ENCODE peak calls at places on chromosomes 11 and 22, in four cellular contexts. One of them, this sample, is unnamed.

GRCh38 chr22:48569476-48570233 is 1258.0 kb downstream of the BRD1 start:
- DNase-seq in GM12878: no peak
- DNase-seq in HepG2: no peak
- DNase-seq in H1: no peak
- DNase-seq in this sample: no peak

GRCh38 chr11:79087238-79087956 is 353.4 kb downstream of the TENM4 start:
- DNase-seq in GM12878: no peak
- DNase-seq in HepG2: peak
- DNase-seq in H1: peak
- DNase-seq in this sample: no peak

GRCh38 chr11:110479445-110480101 is 49.8 kb downstream of the FDX1 start:
- DNase-seq in GM12878: no peak
- DNase-seq in HepG2: no peak
- DNase-seq in H1: no peak
- DNase-seq in this sample: peak

GRCh38 chr22:38313384-38313955 is 3.8 kb downstream of the CSNK1E start:
- DNase-seq in GM12878: peak
- DNase-seq in HepG2: no peak
- DNase-seq in H1: no peak
- DNase-seq in this sample: no peak

GRCh38 chr11:46120361-46120710 is 918 bp downstream of the PHF21A start:
- DNase-seq in GM12878: no peak
- DNase-seq in HepG2: no peak
- DNase-seq in H1: no peak
- DNase-seq in this sample: peak

GRCh38 chr11:4467811-4468606 is 14.4 kb upstream of the OR52K1 start:
- DNase-seq in GM12878: no peak
- DNase-seq in HepG2: no peak
- DNase-seq in H1: no peak
- DNase-seq in this sample: no peak

GRCh38 chr22:44085743-44086741 is 61.9 kb downstream of the PARVB start:
- DNase-seq in GM12878: peak
- DNase-seq in HepG2: peak
- DNase-seq in H1: peak
- DNase-seq in this sample: peak

GRCh38 chr11:63670738-63671321 is 346 bp downstream of the ATL3 start:
- DNase-seq in GM12878: no peak
- DNase-seq in HepG2: no peak
- DNase-seq in H1: no peak
- DNase-seq in this sample: peak

GRCh38 chr22:32018056-32018455 is 25.0 kb upstream of the SLC5A1 start:
- DNase-seq in GM12878: no peak
- DNase-seq in HepG2: no peak
- DNase-seq in H1: no peak
- DNase-seq in this sample: no peak

GRCh38 chr11:12052676-12053605 is 44.5 kb upstream of the DKK3 start:
- DNase-seq in GM12878: no peak
- DNase-seq in HepG2: no peak
- DNase-seq in H1: no peak
- DNase-seq in this sample: no peak

GRCh38 chr11:27018902-27019544 is 21.6 kb upstream of the BBOX1 start:
- DNase-seq in GM12878: no peak
- DNase-seq in HepG2: no peak
- DNase-seq in H1: no peak
- DNase-seq in this sample: no peak

GRCh38 chr22:37088108-37088605 is 21.4 kb downstream of the TMPRSS6 start:
- DNase-seq in GM12878: no peak
- DNase-seq in HepG2: no peak
- DNase-seq in H1: no peak
- DNase-seq in this sample: peak

GRCh38 chr22:10961043-10961860 is 4566.7 kb upstream of the OR11H1 start:
- DNase-seq in GM12878: no peak
- DNase-seq in HepG2: no peak
- DNase-seq in H1: no peak
- DNase-seq in this sample: peak

GRCh38 chr11:134331565-134332188 is at the start of gene GLB1L2:
- DNase-seq in GM12878: no peak
- DNase-seq in HepG2: peak
- DNase-seq in H1: no peak
- DNase-seq in this sample: peak

GRCh38 chr22:46563381-46564083 is 26.1 kb upstream of the CELSR1 start:
- DNase-seq in GM12878: no peak
- DNase-seq in HepG2: peak
- DNase-seq in H1: no peak
- DNase-seq in this sample: peak

GRCh38 chr11:44133335-44133946 is 38.0 kb downstream of the EXT2 start:
- DNase-seq in GM12878: no peak
- DNase-seq in HepG2: peak
- DNase-seq in H1: no peak
- DNase-seq in this sample: peak

GRCh38 chr11:15651033-15651432 is 536.3 kb downstream of the INSC start:
- DNase-seq in GM12878: no peak
- DNase-seq in HepG2: no peak
- DNase-seq in H1: no peak
- DNase-seq in this sample: no peak

GRCh38 chr11:14529933-14530332 is 9.7 kb upstream of the PSMA1 start:
- DNase-seq in GM12878: no peak
- DNase-seq in HepG2: peak
- DNase-seq in H1: no peak
- DNase-seq in this sample: no peak
- TF ChIP-seq HDAC6 in GM12878: no peak
- TF ChIP-seq HDAC6 in HepG2: no peak
- TF ChIP-seq HDAC6 in H1: no peak
- TF ChIP-seq HDAC6 in this sample: no peak

DNA sequence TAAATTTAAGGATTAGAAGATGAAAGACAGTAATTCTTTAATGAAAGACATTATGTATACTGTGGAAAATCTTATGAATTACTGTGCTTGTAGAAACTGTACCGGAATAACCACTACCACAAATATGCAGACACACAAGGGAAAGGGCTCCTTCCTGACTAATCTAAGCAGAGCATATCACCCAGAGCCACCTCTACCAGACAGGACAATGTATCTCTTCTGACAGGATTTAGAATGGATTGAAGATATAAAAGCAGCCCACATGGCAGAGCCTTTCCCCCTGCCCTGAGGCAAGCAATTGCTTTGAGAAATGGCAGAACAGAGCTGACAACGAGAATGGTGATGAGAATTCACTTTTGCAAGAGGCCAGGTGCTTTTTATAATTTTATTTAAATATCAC is 144.1 kb downstream of the NOX4 start:
- DNase-seq in GM12878: no peak
- DNase-seq in HepG2: no peak
- DNase-seq in H1: no peak
- DNase-seq in this sample: no peak
- TF ChIP-seq HDAC6 in GM12878: no peak
- TF ChIP-seq HDAC6 in HepG2: no peak
- TF ChIP-seq HDAC6 in H1: no peak
- TF ChIP-seq HDAC6 in this sample: no peak

GRCh38 chr22:22691716-22692701 is 47.6 kb downstream of the GGTLC2 start:
- DNase-seq in GM12878: no peak
- DNase-seq in HepG2: no peak
- DNase-seq in H1: no peak
- DNase-seq in this sample: no peak
- TF ChIP-seq HDAC6 in GM12878: no peak
- TF ChIP-seq HDAC6 in HepG2: no peak
- TF ChIP-seq HDAC6 in H1: no peak
- TF ChIP-seq HDAC6 in this sample: no peak

DNA sequence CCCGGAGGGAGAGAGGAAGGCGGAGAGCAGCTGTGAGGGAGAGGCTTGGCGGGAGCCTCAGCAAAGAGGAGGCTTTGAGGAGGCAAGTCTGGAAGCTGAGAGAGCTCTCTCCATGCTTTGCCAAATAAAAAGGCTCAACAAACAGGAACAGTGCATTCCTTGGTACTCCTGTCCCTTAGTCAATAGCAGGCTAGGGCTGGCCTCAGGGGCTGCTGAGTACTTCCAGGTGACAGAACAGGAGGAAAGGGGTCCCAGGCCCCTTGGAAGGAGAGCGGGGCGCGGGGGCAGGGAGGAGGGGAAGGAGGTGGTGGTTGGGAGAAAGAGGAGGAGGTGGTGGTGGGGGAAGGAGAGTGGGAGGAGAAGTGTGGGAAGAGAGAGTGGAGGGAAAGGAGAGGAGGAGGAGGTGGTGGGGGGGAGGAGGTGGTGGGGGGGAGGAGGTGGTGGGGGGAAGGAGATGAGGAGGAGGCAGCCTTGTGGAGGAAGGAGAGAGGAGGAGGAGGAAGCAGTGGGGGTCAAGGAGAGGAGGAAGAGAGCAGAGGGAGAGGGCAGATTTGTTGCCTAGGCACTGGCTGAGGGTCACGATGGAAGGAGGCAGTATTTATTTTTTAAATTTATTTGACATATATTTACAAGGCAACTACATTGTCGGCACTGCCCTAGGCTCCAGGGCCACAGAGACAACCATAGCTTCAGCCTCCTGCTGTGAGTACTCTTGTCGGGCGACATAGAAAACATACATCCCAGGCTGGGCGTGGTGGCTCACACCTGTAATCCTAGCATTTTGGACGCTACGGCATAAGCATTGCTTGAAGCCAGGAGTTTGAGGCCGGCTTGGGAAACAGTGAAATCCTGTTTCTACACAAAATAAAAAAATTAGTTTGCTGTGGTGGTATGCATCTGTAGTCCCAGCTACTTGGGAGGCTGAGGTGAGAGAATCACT is 74.2 kb upstream of the ZBED5 start:
- DNase-seq in GM12878: no peak
- DNase-seq in HepG2: no peak
- DNase-seq in H1: no peak
- DNase-seq in this sample: no peak
- TF ChIP-seq HDAC6 in GM12878: no peak
- TF ChIP-seq HDAC6 in HepG2: no peak
- TF ChIP-seq HDAC6 in H1: no peak
- TF ChIP-seq HDAC6 in this sample: no peak

GRCh38 chr11:85170184-85170583 is 457.0 kb downstream of the DLG2 start:
- DNase-seq in GM12878: no peak
- DNase-seq in HepG2: no peak
- DNase-seq in H1: peak
- DNase-seq in this sample: no peak
- TF ChIP-seq HDAC6 in GM12878: no peak
- TF ChIP-seq HDAC6 in HepG2: no peak
- TF ChIP-seq HDAC6 in H1: no peak
- TF ChIP-seq HDAC6 in this sample: no peak

DNA sequence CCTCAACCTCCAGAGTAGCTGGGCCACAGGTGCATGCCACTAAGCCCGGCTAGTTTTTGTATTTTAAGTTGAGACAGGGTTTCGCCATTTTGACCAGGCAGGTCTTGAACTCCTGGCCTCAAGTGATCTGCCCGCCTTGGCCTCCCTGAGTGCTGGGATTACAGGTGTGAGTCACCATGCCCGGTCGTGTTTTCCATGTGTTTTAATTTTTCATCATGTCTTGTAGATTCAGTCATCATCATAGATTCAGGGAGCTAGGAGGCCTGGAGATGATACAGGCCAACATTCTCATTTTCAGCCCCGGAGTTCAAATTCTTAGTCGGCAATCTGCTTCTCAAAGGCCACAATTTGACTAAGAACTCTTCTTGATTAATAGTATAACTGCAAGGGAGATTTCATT is 73.5 kb upstream of the GRAMD1B start:
- DNase-seq in GM12878: no peak
- DNase-seq in HepG2: no peak
- DNase-seq in H1: no peak
- DNase-seq in this sample: no peak
- TF ChIP-seq HDAC6 in GM12878: no peak
- TF ChIP-seq HDAC6 in HepG2: no peak
- TF ChIP-seq HDAC6 in H1: no peak
- TF ChIP-seq HDAC6 in this sample: no peak

DNA sequence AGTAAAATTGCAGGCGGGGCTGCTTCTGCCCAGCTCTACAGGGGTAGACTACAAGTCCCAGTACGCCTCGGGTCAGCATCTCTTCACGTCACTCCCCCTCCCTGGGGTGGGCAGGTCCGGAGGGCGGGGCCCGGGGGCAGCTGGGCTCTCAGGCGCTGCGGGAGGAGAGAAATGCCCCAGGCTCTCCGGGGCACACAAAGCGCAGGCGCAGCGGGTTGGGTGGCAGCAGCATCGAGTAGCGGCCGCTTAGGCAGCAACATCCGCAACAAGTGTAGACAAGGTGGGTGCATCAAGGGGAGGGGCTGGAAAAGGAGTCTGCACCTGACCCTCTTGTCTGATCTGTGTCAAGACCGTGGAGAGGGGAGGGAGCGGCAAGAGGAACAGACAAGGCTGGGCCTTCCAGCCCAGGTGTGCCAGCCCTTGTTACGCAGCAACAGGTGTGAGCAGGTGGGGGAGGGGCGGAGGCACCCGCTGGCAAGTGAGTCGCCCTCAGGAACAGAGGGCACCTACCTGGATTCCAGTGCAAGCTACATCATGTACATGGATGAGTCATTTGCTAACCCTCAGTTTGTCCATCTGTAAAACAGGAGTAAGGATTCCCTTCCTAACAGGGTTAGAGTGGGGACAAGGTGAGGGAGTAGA is 1.2 kb downstream of the PLEKHB1 start:
- DNase-seq in GM12878: peak
- DNase-seq in HepG2: peak
- DNase-seq in H1: peak
- DNase-seq in this sample: peak
- TF ChIP-seq HDAC6 in GM12878: no peak
- TF ChIP-seq HDAC6 in HepG2: no peak
- TF ChIP-seq HDAC6 in H1: no peak
- TF ChIP-seq HDAC6 in this sample: no peak

DNA sequence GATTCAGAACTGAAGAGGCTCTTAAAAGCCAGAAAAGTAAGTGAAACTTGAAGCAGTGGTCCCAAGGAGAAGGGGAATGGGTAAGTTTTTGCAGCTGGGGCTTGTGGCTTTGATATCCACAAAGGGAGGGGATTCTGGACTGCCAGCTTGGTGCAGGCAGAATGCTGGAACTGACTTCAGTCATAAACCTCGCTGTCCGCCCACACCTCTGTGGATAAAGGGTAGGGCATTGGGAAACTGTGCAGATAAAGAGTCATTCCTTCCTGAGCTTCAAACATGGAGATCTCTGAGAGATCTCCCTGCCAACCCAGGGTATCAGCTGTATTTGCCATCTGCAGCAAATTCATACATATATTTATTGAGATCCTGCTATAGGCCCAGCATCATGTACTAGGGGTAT is 124.3 kb upstream of the OR9Q1 start:
- DNase-seq in GM12878: no peak
- DNase-seq in HepG2: no peak
- DNase-seq in H1: no peak
- DNase-seq in this sample: no peak
- TF ChIP-seq HDAC6 in GM12878: no peak
- TF ChIP-seq HDAC6 in HepG2: no peak
- TF ChIP-seq HDAC6 in H1: no peak
- TF ChIP-seq HDAC6 in this sample: no peak

This sample was measured in K562.